ENCODE peak calls at places on chromosome 11, in six cellular contexts. U is ACHN, H is lower leg skin, R is NCI-H1092 treated with DMSO at 0.1 percent for 48 hours, Y is HFF-Myc, S is fibroblast of mammary gland. J is an unnamed sample.

GRCh38 chr11:16605971-16606783 is 132.3 kb upstream of the C11orf58 start:
- DNase-seq in U (peak), H (peak), R (peak), Y (peak), S (peak), J (peak)

GRCh38 chr11:84564180-84564866 is 1062.8 kb downstream of the DLG2 start:
- DNase-seq in U (peak), H (no peak), R (peak), Y (peak), S (peak), J (no peak)

GRCh38 chr11:57413681-57414080 is 13.2 kb downstream of the SLC43A3 start:
- DNase-seq in U (no peak), H (no peak), R (no peak), Y (no peak), S (no peak), J (no peak)

GRCh38 chr11:72037554-72038311 is 39.0 kb downstream of the IL18BP start:
- DNase-seq in U (no peak), H (no peak), R (no peak), Y (no peak), S (peak), J (no peak)

GRCh38 chr11:64385953-64386704 is 27.2 kb downstream of the RPS6KA4 start:
- DNase-seq in U (peak), H (no peak), R (no peak), Y (no peak), S (peak), J (no peak)

GRCh38 chr11:424232-424631 is 9.4 kb upstream of the SIGIRR start:
- DNase-seq in U (no peak), H (no peak), R (no peak), Y (no peak), S (no peak), J (no peak)

GRCh38 chr11:73404048-73404447 is 27.8 kb downstream of the RELT start:
- DNase-seq in U (peak), H (peak), R (peak), Y (no peak), S (peak), J (peak)

GRCh38 chr11:69497221-69497787 is 15.8 kb downstream of the LINC01488 start:
- DNase-seq in U (peak), H (no peak), R (no peak), Y (peak), S (peak), J (peak)

GRCh38 chr11:58864335-58864734 is 19.8 kb upstream of the GLYATL2 start:
- DNase-seq in U (no peak), H (no peak), R (no peak), Y (no peak), S (no peak), J (no peak)

GRCh38 chr11:10784229-10785145 is 24.2 kb downstream of the EIF4G2 start:
- DNase-seq in U (no peak), H (no peak), R (peak), Y (no peak), S (no peak), J (no peak)

GRCh38 chr11:44609028-44609782 is 43.7 kb downstream of the CD82 start:
- DNase-seq in U (no peak), H (no peak), R (no peak), Y (no peak), S (no peak), J (no peak)

GRCh38 chr11:61310749-61311148 is 15.6 kb upstream of the VWCE start:
- DNase-seq in U (no peak), H (no peak), R (no peak), Y (no peak), S (no peak), J (no peak)

GRCh38 chr11:48170176-48170839 is 46.3 kb upstream of the OR4B1 start:
- DNase-seq in U (no peak), H (no peak), R (no peak), Y (no peak), S (peak), J (no peak)

GRCh38 chr11:2686360-2687222 is 13.2 kb downstream of the KCNQ1OT1 start:
- DNase-seq in U (no peak), H (peak), R (no peak), Y (no peak), S (no peak), J (no peak)

GRCh38 chr11:16223558-16223957 is 132.8 kb downstream of the SOX6 start:
- DNase-seq in U (no peak), H (no peak), R (no peak), Y (no peak), S (no peak), J (no peak)

GRCh38 chr11:12687740-12688139 is 13.5 kb downstream of the TEAD1 start:
- DNase-seq in U (no peak), H (no peak), R (no peak), Y (no peak), S (no peak), J (no peak)

GRCh38 chr11:76766521-76766920 is 16.6 kb upstream of the TSKU start:
- DNase-seq in U (no peak), H (no peak), R (no peak), Y (no peak), S (no peak), J (no peak)

GRCh38 chr11:108620958-108621772 is 27.6 kb upstream of the EXPH5 start:
- DNase-seq in U (no peak), H (no peak), R (no peak), Y (no peak), S (no peak), J (no peak)

GRCh38 chr11:85759915-85760314 is 51.0 kb downstream of the SYTL2 start:
- DNase-seq in U (peak), H (no peak), R (no peak), Y (peak), S (peak), J (no peak)